ENCODE peak calls at places on chromosomes 11 and 22, in seven cellular contexts. One of them, this sample, is unnamed.

GRCh38 chr22:23176645-23177027 is 3.7 kb upstream of the BCR start:
- DNase-seq in PC-3: no peak
- DNase-seq in fibroblast of mammary gland: no peak
- DNase-seq in mucosa of descending colon: no peak
- DNase-seq in mammary epithelial cell: no peak
- DNase-seq in left lung: no peak
- DNase-seq in astrocyte of the spinal cord: no peak
- DNase-seq in this sample: no peak

GRCh38 chr11:22787565-22788162 is 41.9 kb downstream of the SVIP start:
- DNase-seq in PC-3: peak; percentile 53
- DNase-seq in fibroblast of mammary gland: peak; percentile 36
- DNase-seq in mucosa of descending colon: no peak
- DNase-seq in mammary epithelial cell: peak; percentile 16
- DNase-seq in left lung: no peak
- DNase-seq in astrocyte of the spinal cord: peak; percentile 45
- DNase-seq in this sample: peak; percentile 46

GRCh38 chr11:64675417-64676252 is 47.4 kb downstream of the NRXN2 start:
- DNase-seq in PC-3: peak; percentile 44
- DNase-seq in fibroblast of mammary gland: peak; percentile 92
- DNase-seq in mucosa of descending colon: no peak
- DNase-seq in mammary epithelial cell: peak; percentile 48
- DNase-seq in left lung: no peak
- DNase-seq in astrocyte of the spinal cord: peak; percentile 58
- DNase-seq in this sample: peak; percentile 91

GRCh38 chr11:13364388-13364787 is 86.8 kb downstream of the BMAL1 start:
- DNase-seq in PC-3: no peak
- DNase-seq in fibroblast of mammary gland: peak; percentile 16
- DNase-seq in mucosa of descending colon: no peak
- DNase-seq in mammary epithelial cell: peak; percentile 21
- DNase-seq in left lung: no peak
- DNase-seq in astrocyte of the spinal cord: peak; percentile 38
- DNase-seq in this sample: no peak

GRCh38 chr22:27317961-27318360 is 483.6 kb downstream of the MN1 start:
- DNase-seq in PC-3: no peak
- DNase-seq in fibroblast of mammary gland: no peak
- DNase-seq in mucosa of descending colon: peak; percentile 67
- DNase-seq in mammary epithelial cell: peak; percentile 23
- DNase-seq in left lung: no peak
- DNase-seq in astrocyte of the spinal cord: no peak
- DNase-seq in this sample: peak; percentile 39

GRCh38 chr11:2762451-2762850 is 62.7 kb upstream of the KCNQ1OT1 start:
- DNase-seq in PC-3: no peak
- DNase-seq in fibroblast of mammary gland: no peak
- DNase-seq in mucosa of descending colon: no peak
- DNase-seq in mammary epithelial cell: no peak
- DNase-seq in left lung: no peak
- DNase-seq in astrocyte of the spinal cord: no peak
- DNase-seq in this sample: no peak

GRCh38 chr11:103339485-103339857 is 230.2 kb downstream of the DYNC2H1 start:
- DNase-seq in PC-3: no peak
- DNase-seq in fibroblast of mammary gland: no peak
- DNase-seq in mucosa of descending colon: no peak
- DNase-seq in mammary epithelial cell: no peak
- DNase-seq in left lung: peak; percentile 23
- DNase-seq in astrocyte of the spinal cord: no peak
- DNase-seq in this sample: no peak

GRCh38 chr11:3181722-3182461 is 16.8 kb upstream of the OSBPL5 start:
- DNase-seq in PC-3: no peak
- DNase-seq in fibroblast of mammary gland: no peak
- DNase-seq in mucosa of descending colon: no peak
- DNase-seq in mammary epithelial cell: no peak
- DNase-seq in left lung: peak; percentile 47
- DNase-seq in astrocyte of the spinal cord: no peak
- DNase-seq in this sample: no peak

GRCh38 chr11:69008774-69009440 is 4.1 kb downstream of the MRGPRF start:
- DNase-seq in PC-3: peak; percentile 95
- DNase-seq in fibroblast of mammary gland: peak; percentile 98
- DNase-seq in mucosa of descending colon: peak; percentile 76
- DNase-seq in mammary epithelial cell: peak; percentile 92
- DNase-seq in left lung: peak; percentile 84
- DNase-seq in astrocyte of the spinal cord: peak; percentile 98
- DNase-seq in this sample: peak; percentile 96

GRCh38 chr22:43533656-43534428 is 122.0 kb downstream of the MPPED1 start:
- DNase-seq in PC-3: no peak
- DNase-seq in fibroblast of mammary gland: no peak
- DNase-seq in mucosa of descending colon: no peak
- DNase-seq in mammary epithelial cell: no peak
- DNase-seq in left lung: no peak
- DNase-seq in astrocyte of the spinal cord: no peak
- DNase-seq in this sample: no peak

GRCh38 chr22:27113211-27114030 is 456.0 kb downstream of the MIAT start:
- DNase-seq in PC-3: peak; percentile 70
- DNase-seq in fibroblast of mammary gland: peak; percentile 89
- DNase-seq in mucosa of descending colon: no peak
- DNase-seq in mammary epithelial cell: peak; percentile 95
- DNase-seq in left lung: no peak
- DNase-seq in astrocyte of the spinal cord: peak; percentile 96
- DNase-seq in this sample: peak; percentile 99

GRCh38 chr11:108881136-108881535 is 216.3 kb downstream of the DDX10 start:
- DNase-seq in PC-3: peak; percentile 46
- DNase-seq in fibroblast of mammary gland: no peak
- DNase-seq in mucosa of descending colon: no peak
- DNase-seq in mammary epithelial cell: no peak
- DNase-seq in left lung: no peak
- DNase-seq in astrocyte of the spinal cord: no peak
- DNase-seq in this sample: no peak

GRCh38 chr11:60777106-60777505 is 8.0 kb upstream of the MS4A10 start:
- DNase-seq in PC-3: no peak
- DNase-seq in fibroblast of mammary gland: no peak
- DNase-seq in mucosa of descending colon: no peak
- DNase-seq in mammary epithelial cell: no peak
- DNase-seq in left lung: no peak
- DNase-seq in astrocyte of the spinal cord: no peak
- DNase-seq in this sample: no peak

GRCh38 chr11:95711162-95711944 is 78.2 kb downstream of the FAM76B start:
- DNase-seq in PC-3: no peak
- DNase-seq in fibroblast of mammary gland: peak; percentile 75
- DNase-seq in mucosa of descending colon: no peak
- DNase-seq in mammary epithelial cell: peak; percentile 23
- DNase-seq in left lung: no peak
- DNase-seq in astrocyte of the spinal cord: peak; percentile 59
- DNase-seq in this sample: peak; percentile 81

GRCh38 chr11:120324932-120325810 is at the start of gene TLCD5:
- DNase-seq in PC-3: peak; percentile 68
- DNase-seq in fibroblast of mammary gland: peak; percentile 58
- DNase-seq in mucosa of descending colon: peak; percentile 65
- DNase-seq in mammary epithelial cell: peak; percentile 60
- DNase-seq in left lung: peak; percentile 88
- DNase-seq in astrocyte of the spinal cord: peak; percentile 71
- DNase-seq in this sample: peak; percentile 64

GRCh38 chr22:30444632-30445437 is 19.3 kb downstream of the MTFP1 start:
- DNase-seq in PC-3: peak; percentile 65
- DNase-seq in fibroblast of mammary gland: peak; percentile 70
- DNase-seq in mucosa of descending colon: peak; percentile 54
- DNase-seq in mammary epithelial cell: peak; percentile 34
- DNase-seq in left lung: no peak
- DNase-seq in astrocyte of the spinal cord: peak; percentile 50
- DNase-seq in this sample: peak; percentile 44

GRCh38 chr11:46290598-46291309 is 13.3 kb downstream of the CREB3L1 start:
- DNase-seq in PC-3: peak; percentile 33
- DNase-seq in fibroblast of mammary gland: peak; percentile 98
- DNase-seq in mucosa of descending colon: peak; percentile 75
- DNase-seq in mammary epithelial cell: no peak
- DNase-seq in left lung: peak; percentile 84
- DNase-seq in astrocyte of the spinal cord: peak; percentile 96
- DNase-seq in this sample: peak; percentile 99

GRCh38 chr11:117271208-117271607 is 19.9 kb upstream of the BACE1-AS start:
- DNase-seq in PC-3: no peak
- DNase-seq in fibroblast of mammary gland: no peak
- DNase-seq in mucosa of descending colon: no peak
- DNase-seq in mammary epithelial cell: no peak
- DNase-seq in left lung: no peak
- DNase-seq in astrocyte of the spinal cord: no peak
- DNase-seq in this sample: no peak

GRCh38 chr11:134655189-134655937 is 243.3 kb upstream of the B3GAT1 start:
- DNase-seq in PC-3: no peak
- DNase-seq in fibroblast of mammary gland: no peak
- DNase-seq in mucosa of descending colon: no peak
- DNase-seq in mammary epithelial cell: no peak
- DNase-seq in left lung: no peak
- DNase-seq in astrocyte of the spinal cord: no peak
- DNase-seq in this sample: no peak

GRCh38 chr22:36048911-36049677 is 20.5 kb upstream of the RBFOX2 start:
- DNase-seq in PC-3: peak; percentile 36
- DNase-seq in fibroblast of mammary gland: peak; percentile 18
- DNase-seq in mucosa of descending colon: no peak
- DNase-seq in mammary epithelial cell: peak; percentile 75
- DNase-seq in left lung: no peak
- DNase-seq in astrocyte of the spinal cord: no peak
- DNase-seq in this sample: peak; percentile 20

GRCh38 chr22:32042924-32043323 is at the start of gene SLC5A1:
- DNase-seq in PC-3: peak; percentile 56
- DNase-seq in fibroblast of mammary gland: no peak
- DNase-seq in mucosa of descending colon: peak; percentile 93
- DNase-seq in mammary epithelial cell: peak; percentile 76
- DNase-seq in left lung: peak; percentile 83
- DNase-seq in astrocyte of the spinal cord: no peak
- DNase-seq in this sample: no peak

GRCh38 chr11:71183878-71184277 is 68.5 kb downstream of the SHANK2 start:
- DNase-seq in PC-3: no peak
- DNase-seq in fibroblast of mammary gland: no peak
- DNase-seq in mucosa of descending colon: no peak
- DNase-seq in mammary epithelial cell: no peak
- DNase-seq in left lung: no peak
- DNase-seq in astrocyte of the spinal cord: no peak
- DNase-seq in this sample: no peak

GRCh38 chr22:37103696-37104452 is 5.6 kb downstream of the TMPRSS6 start:
- DNase-seq in PC-3: no peak
- DNase-seq in fibroblast of mammary gland: no peak
- DNase-seq in mucosa of descending colon: no peak
- DNase-seq in mammary epithelial cell: no peak
- DNase-seq in left lung: no peak
- DNase-seq in astrocyte of the spinal cord: no peak
- DNase-seq in this sample: no peak
- H3K4me3 ChIP-seq in PC-3: no peak overlapping the region
- H3K4me3 ChIP-seq in fibroblast of mammary gland: no peak overlapping the region
- H3K4me3 ChIP-seq in mucosa of descending colon: no peak overlapping the region
- H3K4me3 ChIP-seq in mammary epithelial cell: no peak overlapping the region
- H3K4me3 ChIP-seq in left lung: no peak overlapping the region
- H3K4me3 ChIP-seq in astrocyte of the spinal cord: no peak overlapping the region
- H3K4me3 ChIP-seq in this sample: no peak overlapping the region

GRCh38 chr22:17116931-17117330 is 4.2 kb downstream of the TMEM121B start:
- DNase-seq in PC-3: no peak
- DNase-seq in fibroblast of mammary gland: no peak
- DNase-seq in mucosa of descending colon: no peak
- DNase-seq in mammary epithelial cell: no peak
- DNase-seq in left lung: no peak
- DNase-seq in astrocyte of the spinal cord: no peak
- DNase-seq in this sample: no peak

GRCh38 chr22:17117400-17117799 is 3.8 kb downstream of the TMEM121B start:
- DNase-seq in PC-3: no peak
- DNase-seq in fibroblast of mammary gland: no peak
- DNase-seq in mucosa of descending colon: no peak
- DNase-seq in mammary epithelial cell: no peak
- DNase-seq in left lung: no peak
- DNase-seq in astrocyte of the spinal cord: no peak
- DNase-seq in this sample: no peak

GRCh38 chr22:17119481-17120202 is 1.5 kb downstream of the TMEM121B start:
- DNase-seq in PC-3: peak; percentile 3
- DNase-seq in fibroblast of mammary gland: peak; percentile 30
- DNase-seq in mucosa of descending colon: peak; percentile 73
- DNase-seq in mammary epithelial cell: no peak
- DNase-seq in left lung: peak; percentile 88
- DNase-seq in astrocyte of the spinal cord: no peak
- DNase-seq in this sample: no peak

GRCh38 chr22:17117890-17118289 is 3.3 kb downstream of the TMEM121B start:
- DNase-seq in PC-3: no peak
- DNase-seq in fibroblast of mammary gland: no peak
- DNase-seq in mucosa of descending colon: no peak
- DNase-seq in mammary epithelial cell: no peak
- DNase-seq in left lung: no peak
- DNase-seq in astrocyte of the spinal cord: no peak
- DNase-seq in this sample: no peak

DNA sequence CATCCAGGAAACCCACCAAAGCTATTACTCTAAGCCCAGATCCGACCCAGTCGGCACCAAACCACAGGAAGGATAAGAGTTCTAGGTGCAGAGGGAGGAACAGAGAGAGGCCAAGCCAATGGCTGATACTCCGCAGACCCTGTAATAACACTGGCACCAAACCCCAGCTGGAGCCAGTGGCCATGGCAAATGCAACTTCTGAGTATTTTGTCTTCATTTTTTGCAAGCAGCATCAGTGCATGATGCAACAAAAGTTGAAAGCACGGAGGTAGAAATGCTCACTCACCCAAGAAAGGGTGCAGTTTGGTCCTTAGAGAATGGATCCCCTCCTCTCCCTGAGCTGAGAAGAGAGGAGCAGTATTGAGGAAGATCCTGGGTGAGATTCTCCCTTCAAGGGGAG is 2.8 kb downstream of the TMEM121B start:
- DNase-seq in PC-3: no peak
- DNase-seq in fibroblast of mammary gland: no peak
- DNase-seq in mucosa of descending colon: no peak
- DNase-seq in mammary epithelial cell: no peak
- DNase-seq in left lung: no peak
- DNase-seq in astrocyte of the spinal cord: no peak
- DNase-seq in this sample: no peak
- H3K4me3 ChIP-seq in PC-3: no peak overlapping the region
- H3K4me3 ChIP-seq in fibroblast of mammary gland: no peak overlapping the region
- H3K4me3 ChIP-seq in mucosa of descending colon: no peak overlapping the region
- H3K4me3 ChIP-seq in mammary epithelial cell: no peak overlapping the region
- H3K4me3 ChIP-seq in left lung: no peak overlapping the region
- H3K4me3 ChIP-seq in astrocyte of the spinal cord: no peak overlapping the region
- H3K4me3 ChIP-seq in this sample: no peak overlapping the region

DNA sequence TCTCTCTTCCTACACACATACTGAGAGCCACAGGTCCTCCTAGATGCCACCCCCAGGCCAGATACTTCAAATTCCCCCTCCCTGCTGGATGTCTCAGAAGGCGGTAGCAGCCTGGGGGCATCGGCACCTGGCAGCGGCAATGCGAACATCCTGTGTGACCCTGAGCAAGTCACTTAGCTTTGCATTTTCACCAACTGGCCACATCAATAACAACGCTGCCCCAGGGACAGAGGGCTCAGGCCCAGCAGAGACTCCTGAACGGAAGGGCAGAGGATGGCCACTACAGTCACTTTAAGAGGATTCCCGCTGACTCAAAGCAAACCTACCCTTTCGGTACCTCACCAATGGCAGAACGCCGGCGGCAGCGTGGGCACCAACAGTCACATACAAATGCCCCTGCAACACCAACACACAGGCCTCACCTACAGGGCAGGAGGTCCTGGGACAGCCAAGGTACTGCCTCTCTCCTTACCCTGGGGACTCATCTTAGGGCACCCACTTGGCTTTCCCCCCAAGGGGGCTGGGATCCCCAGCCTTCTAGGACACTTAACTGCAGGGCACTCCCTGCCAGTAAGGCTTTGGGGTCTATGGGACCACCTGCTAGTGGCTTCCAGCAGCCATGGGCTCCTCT is 1.6 kb downstream of the LMO1 start:
- DNase-seq in PC-3: no peak
- DNase-seq in fibroblast of mammary gland: no peak
- DNase-seq in mucosa of descending colon: no peak
- DNase-seq in mammary epithelial cell: no peak
- DNase-seq in left lung: no peak
- DNase-seq in astrocyte of the spinal cord: no peak
- DNase-seq in this sample: no peak
- H3K4me3 ChIP-seq in PC-3: no peak overlapping the region
- H3K4me3 ChIP-seq in fibroblast of mammary gland: no peak overlapping the region
- H3K4me3 ChIP-seq in mucosa of descending colon: no peak overlapping the region
- H3K4me3 ChIP-seq in mammary epithelial cell: no peak overlapping the region
- H3K4me3 ChIP-seq in left lung: no peak overlapping the region
- H3K4me3 ChIP-seq in astrocyte of the spinal cord: no peak overlapping the region
- H3K4me3 ChIP-seq in this sample: no peak overlapping the region

GRCh38 chr22:42035256-42035655 is 35.4 kb downstream of the NAGA start:
- DNase-seq in PC-3: no peak
- DNase-seq in fibroblast of mammary gland: no peak
- DNase-seq in mucosa of descending colon: no peak
- DNase-seq in mammary epithelial cell: no peak
- DNase-seq in left lung: no peak
- DNase-seq in astrocyte of the spinal cord: no peak
- DNase-seq in this sample: no peak
- H3K4me3 ChIP-seq in PC-3: no peak overlapping the region
- H3K4me3 ChIP-seq in fibroblast of mammary gland: no peak overlapping the region
- H3K4me3 ChIP-seq in mucosa of descending colon: no peak overlapping the region
- H3K4me3 ChIP-seq in mammary epithelial cell: no peak overlapping the region
- H3K4me3 ChIP-seq in left lung: no peak overlapping the region
- H3K4me3 ChIP-seq in astrocyte of the spinal cord: no peak overlapping the region
- H3K4me3 ChIP-seq in this sample: no peak overlapping the region

This sample was measured in AG10803.